ENCODE peak calls at places on chromosomes 4 and X, in five cellular contexts. Z, O, H, C and B are unnamed samples.

GRCh38 chr4:56622176-56622575 is 58.9 kb downstream of the HOPX start:
- DNase-seq in Z (no peak), O (no peak), H (peak), C (no peak), B (no peak)

GRCh38 chr4:86822136-86822535 is 27.0 kb downstream of the SLC10A6 start:
- DNase-seq in Z (no peak), O (peak), H (no peak), C (no peak), B (no peak)

GRCh38 chr4:128986908-128987307 is 106.4 kb downstream of the SCLT1 start:
- DNase-seq in Z (no peak), O (no peak), H (no peak), C (no peak), B (no peak)

GRCh38 chrX:115392031-115392430 is 102.5 kb downstream of the LUZP4 start:
- DNase-seq in Z (no peak), O (no peak), H (no peak), C (no peak), B (no peak)

GRCh38 chr4:57265831-57266582 is 155.8 kb upstream of the IGFBP7 start:
- DNase-seq in Z (no peak), O (peak), H (no peak), C (no peak), B (no peak)

GRCh38 chr4:78513411-78513975 is 38.1 kb upstream of the ANXA3 start:
- DNase-seq in Z (no peak), O (no peak), H (no peak), C (no peak), B (no peak)

GRCh38 chr4:126658391-126658790 is 974.4 kb upstream of the INTU start:
- DNase-seq in Z (no peak), O (no peak), H (no peak), C (no peak), B (no peak)

GRCh38 chr4:16443504-16444088 is 217.3 kb upstream of the TAPT1 start:
- DNase-seq in Z (no peak), O (peak), H (peak), C (no peak), B (peak)

GRCh38 chrX:71100581-71101505 is 5.2 kb downstream of the FOXO4 start:
- DNase-seq in Z (no peak), O (no peak), H (no peak), C (no peak), B (no peak)

GRCh38 chr4:15665738-15666365 is 10.7 kb upstream of the FBXL5 start:
- DNase-seq in Z (no peak), O (peak), H (no peak), C (no peak), B (peak)

GRCh38 chrX:2862404-2862803 is 33.7 kb downstream of the GYG2 start:
- DNase-seq in Z (no peak), O (no peak), H (no peak), C (no peak), B (no peak)

GRCh38 chr4:143399113-143399949 is 62.7 kb downstream of the GAB1 start:
- DNase-seq in Z (no peak), O (no peak), H (peak), C (no peak), B (peak)

GRCh38 chr4:47913858-47914218 is 545 bp downstream of the NFXL1 start:
- DNase-seq in Z (peak), O (peak), H (no peak), C (peak), B (no peak)

GRCh38 chr4:144645102-144645469 is 870 bp upstream of the HHIP start:
- DNase-seq in Z (no peak), O (peak), H (no peak), C (no peak), B (no peak)

GRCh38 chr4:128284317-128284716 is 3.3 kb downstream of the PGRMC2 start:
- DNase-seq in Z (no peak), O (no peak), H (no peak), C (no peak), B (no peak)

GRCh38 chr4:139279723-139280620 is at the start of gene MGARP:
- DNase-seq in Z (peak), O (peak), H (peak), C (no peak), B (no peak)

GRCh38 chrX:10569946-10570345 is 50.4 kb downstream of the MID1 start:
- DNase-seq in Z (no peak), O (peak), H (peak), C (no peak), B (no peak)

GRCh38 chrX:114626323-114626722 is 42.4 kb downstream of the HTR2C start:
- DNase-seq in Z (no peak), O (peak), H (peak), C (no peak), B (no peak)

GRCh38 chrX:74343970-74344622 is 40.1 kb downstream of the ZCCHC13 start:
- DNase-seq in Z (peak), O (peak), H (peak), C (peak), B (peak)